ENCODE peak calls at places on chromosomes 7 and 10, in five cellular contexts. O is endothelial cell of umbilical vein, I is neuronal stem cell, H is A549, L is MM.1S. P is an unnamed sample.

GRCh38 chr7:157502701-157503111 is 165.9 kb downstream of the DNAJB6 start:
- DNase-seq in I (no peak), O (peak), L (no peak), H (no peak), P (no peak)

GRCh38 chr7:70634071-70634470 is 497.9 kb upstream of the GALNT17 start:
- DNase-seq in H (no peak), L (no peak), O (no peak), I (no peak), P (no peak)

GRCh38 chr10:132422169-132422691 is 25.2 kb downstream of the PWWP2B start:
- DNase-seq in H (no peak), O (no peak), I (no peak), L (no peak), P (no peak)

GRCh38 chr10:61987951-61988379 is 86.5 kb downstream of the ARID5B start:
- DNase-seq in H (no peak), I (no peak), O (no peak), L (peak), P (no peak)

GRCh38 chr7:153320728-153321127 is 561.2 kb downstream of the ACTR3B start:
- DNase-seq in H (no peak), L (no peak), I (no peak), O (no peak), P (no peak)

GRCh38 chr7:108541493-108541892 is 15.6 kb upstream of the PNPLA8 start:
- DNase-seq in O (no peak), H (no peak), I (no peak), L (no peak), P (no peak)

GRCh38 chr7:103797647-103798307 is 191.7 kb downstream of the RELN start:
- DNase-seq in H (no peak), L (no peak), O (no peak), I (no peak), P (no peak)

GRCh38 chr7:17786314-17786852 is 153.9 kb downstream of the SNX13 start:
- DNase-seq in H (no peak), I (no peak), L (no peak), O (no peak), P (no peak)

GRCh38 chr10:114876169-114876568 is 54.6 kb downstream of the FHIP2A start:
- DNase-seq in H (peak), O (no peak), L (no peak), I (no peak), P (peak)

GRCh38 chr10:93915603-93916002 is 21.8 kb downstream of the SLC35G1 start:
- DNase-seq in L (no peak), I (no peak), H (no peak), O (no peak), P (no peak)

GRCh38 chr10:43013065-43013464 is 63.8 kb upstream of the RET start:
- DNase-seq in L (no peak), O (no peak), H (no peak), I (no peak), P (no peak)

GRCh38 chr7:94335586-94335985 is 59.1 kb upstream of the COL1A2 start:
- DNase-seq in O (no peak), I (no peak), H (no peak), L (no peak), P (no peak)

GRCh38 chr7:4470246-4470645 is 211.8 kb upstream of the FOXK1 start:
- DNase-seq in L (no peak), I (no peak), H (no peak), O (no peak), P (peak)

GRCh38 chr7:81789406-81790139 is 19.7 kb upstream of the HGF start:
- DNase-seq in O (no peak), L (no peak), H (no peak), I (no peak), P (no peak)

GRCh38 chr10:76152186-76152585 is 720.8 kb downstream of the LRMDA start:
- DNase-seq in I (no peak), H (no peak), O (no peak), L (no peak), P (no peak)

GRCh38 chr7:94368371-94368791 is 26.3 kb upstream of the COL1A2 start:
- DNase-seq in I (no peak), H (no peak), L (no peak), O (peak), P (no peak)

GRCh38 chr10:86023931-86024554 is 342.6 kb downstream of the GRID1 start:
- DNase-seq in I (no peak), H (no peak), O (no peak), L (no peak), P (no peak)

GRCh38 chr10:97779492-97779891 is 7.7 kb upstream of the SFRP5 start:
- DNase-seq in O (no peak), I (no peak), H (no peak), L (no peak), P (no peak)

GRCh38 chr7:7148799-7149481 is 33.4 kb upstream of the C1GALT1 start:
- DNase-seq in L (no peak), H (no peak), I (no peak), O (no peak), P (no peak)

GRCh38 chr7:149496642-149497391 is 792 bp downstream of the ZNF746 start:
- DNase-seq in H (peak), O (peak), L (peak), I (peak), P (no peak)

GRCh38 chr7:65438593-65438992 is 64.9 kb downstream of the ZNF92 start:
- DNase-seq in L (no peak), I (no peak), O (peak), H (no peak), P (no peak)

GRCh38 chr10:102410427-102411073 is 8.0 kb downstream of the PSD start:
- DNase-seq in H (no peak), O (no peak), I (no peak), L (no peak), P (no peak)

GRCh38 chr10:50552308-50552707 is 71.4 kb downstream of the SGMS1 start:
- DNase-seq in I (no peak), H (no peak), L (no peak), O (no peak), P (peak)

GRCh38 chr10:113690749-113691148 is 11.0 kb downstream of the CASP7 start:
- DNase-seq in L (no peak), H (no peak), O (no peak), I (no peak), P (no peak)
- H3K4me2 ChIP-seq in L (no peak), H (no peak), O (no peak), I (no peak), P (no peak)

GRCh38 chr7:137992738-137993394 is 9.0 kb downstream of the CREB3L2 start:
- DNase-seq in O (peak), I (no peak), H (peak), L (no peak), P (peak)
- H3K4me2 ChIP-seq in O (peak), I (no peak), H (peak), L (no peak), P (no peak)

DNA sequence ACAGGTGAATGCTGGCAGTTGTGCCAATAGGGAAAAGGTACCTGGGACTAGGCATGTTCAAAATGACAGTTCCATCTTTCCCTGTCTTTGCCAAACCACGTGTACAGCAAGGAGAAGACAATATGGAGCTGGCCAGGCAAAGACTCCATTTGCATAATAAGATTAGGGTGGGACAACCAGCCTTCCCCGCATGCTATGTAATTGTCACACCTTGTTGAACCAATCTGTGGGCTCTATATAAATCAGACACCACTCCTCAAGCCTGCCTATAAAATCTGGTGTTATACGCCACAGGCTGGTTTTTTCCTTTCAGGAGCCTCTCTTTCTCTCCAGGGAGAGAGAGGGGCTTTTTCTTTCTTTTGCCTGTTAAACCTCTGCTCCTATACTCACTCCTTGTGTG is 11.0 kb upstream of the NUB1 start:
- DNase-seq in I (no peak), L (no peak), O (no peak), H (no peak), P (peak)
- H3K4me2 ChIP-seq in I (no peak), L (no peak), O (no peak), H (no peak), P (no peak)

DNA sequence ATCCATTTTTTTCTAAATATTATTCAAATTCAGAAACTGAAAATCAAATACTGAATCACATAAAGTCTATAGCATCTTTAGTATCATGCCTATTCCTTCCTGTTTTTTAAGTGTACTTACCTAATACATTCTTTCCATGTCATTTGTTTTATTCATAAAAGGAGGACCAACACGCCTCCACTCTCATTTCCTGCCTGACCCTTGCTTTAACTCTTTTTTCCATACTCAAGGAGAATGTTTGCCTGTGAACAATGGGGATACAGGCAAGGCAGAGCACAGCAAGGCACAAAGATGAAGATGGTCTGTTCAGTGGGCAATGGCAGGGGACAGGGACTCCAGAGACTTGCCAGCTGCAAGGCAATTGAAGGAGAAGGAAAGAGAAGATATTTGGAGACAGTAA is 121.2 kb upstream of the FEZF1 start:
- DNase-seq in L (no peak), H (no peak), O (peak), I (no peak), P (no peak)
- H3K4me2 ChIP-seq in L (no peak), H (no peak), O (no peak), I (no peak), P (no peak)